ENCODE peak calls at places on chromosomes 3 and 15, in six cellular contexts. R is tibial artery, E is AG10803, Y is ovary, I is OCI-LY7, J is prostate gland. N is an unnamed sample.

GRCh38 chr15:59060348-59060747 is 44.6 kb upstream of the CCNB2 start:
- DNase-seq in J (no peak), E (no peak), Y (no peak), R (no peak), I (no peak), N (no peak)

GRCh38 chr3:22585504-22585903 is 617.6 kb upstream of the UBE2E2 start:
- DNase-seq in J (no peak), E (no peak), I (no peak), R (no peak), Y (no peak), N (no peak)

GRCh38 chr3:25910997-25911396 is 121.1 kb downstream of the OXSM start:
- DNase-seq in E (no peak), Y (no peak), J (no peak), R (no peak), I (peak; percentile 63), N (peak; percentile 21)

GRCh38 chr3:126654571-126655393 is at the start of gene TXNRD3:
- DNase-seq in Y (peak; percentile 89), J (peak; percentile 78), I (no peak), R (peak; percentile 71), E (peak; percentile 65), N (peak; percentile 89)

GRCh38 chr3:17065315-17065714 is 180.6 kb downstream of the PLCL2 start:
- DNase-seq in R (no peak), I (no peak), J (no peak), E (no peak), Y (no peak), N (no peak)

GRCh38 chr3:77601853-77602440 is 562.0 kb downstream of the ROBO2 start:
- DNase-seq in E (no peak), R (no peak), Y (no peak), J (no peak), I (no peak), N (no peak)

GRCh38 chr3:14650193-14650592 is 1.4 kb upstream of the CCDC174 start:
- DNase-seq in I (no peak), Y (no peak), E (no peak), J (no peak), R (no peak), N (no peak)

GRCh38 chr3:194046995-194047681 is 88.8 kb upstream of the HES1 start:
- DNase-seq in R (peak; percentile 41), J (peak; percentile 54), Y (no peak), E (peak; percentile 52), I (peak; percentile 77), N (peak; percentile 93)

GRCh38 chr3:187955076-187955952 is 198.6 kb upstream of the LPP start:
- DNase-seq in Y (peak; percentile 18), E (peak; percentile 77), I (no peak), R (peak; percentile 62), J (no peak), N (peak; percentile 41)

GRCh38 chr15:39183177-39183881 is 397.6 kb upstream of the THBS1 start:
- DNase-seq in Y (no peak), I (no peak), R (no peak), J (no peak), E (peak; percentile 28), N (no peak)

GRCh38 chr3:42658091-42658770 is 4.7 kb downstream of the ZBTB47 start:
- DNase-seq in I (no peak), R (no peak), J (no peak), Y (peak; percentile 31), E (no peak), N (no peak)
- H3K4me3 ChIP-seq in I (no peak overlapping the region), R (no peak overlapping the region), J (no peak overlapping the region), Y (no peak overlapping the region), E (no peak overlapping the region), N (no peak overlapping the region)

GRCh38 chr3:11775493-11775892 is 71.2 kb downstream of the TAMM41 start:
- DNase-seq in E (no peak), J (no peak), I (no peak), R (no peak), Y (no peak), N (no peak)

GRCh38 chr3:11770477-11771381 is 76.0 kb downstream of the TAMM41 start:
- DNase-seq in I (peak; percentile 8), R (peak; percentile 50), J (peak; percentile 97), Y (peak; percentile 38), E (peak; percentile 88), N (peak; percentile 96)

GRCh38 chr3:11776346-11776745 is 70.3 kb downstream of the TAMM41 start:
- DNase-seq in Y (no peak), E (no peak), J (no peak), I (no peak), R (no peak), N (no peak)

GRCh38 chr3:11778248-11778647 is 68.4 kb downstream of the TAMM41 start:
- DNase-seq in E (no peak), I (no peak), J (no peak), Y (no peak), R (no peak), N (no peak)

GRCh38 chr3:11774296-11774877 is 72.3 kb downstream of the TAMM41 start:
- DNase-seq in I (peak; percentile 7), J (peak; percentile 71), E (peak; percentile 60), Y (no peak), R (no peak), N (peak; percentile 62)
- TF ChIP-seq CTCF in I (peak; percentile 31), J (peak; percentile 45), E (peak; percentile 62), Y (no peak), R (no peak), N (peak; percentile 49)

GRCh38 chr3:140355481-140355880 is 322.4 kb upstream of the TRIM42 start:
- DNase-seq in Y (no peak), I (no peak), R (no peak), E (no peak), J (no peak), N (no peak)
- H3K4me3 ChIP-seq in Y (no peak overlapping the region), I (no peak overlapping the region), R (no peak overlapping the region), E (no peak overlapping the region), J (no peak overlapping the region), N (no peak overlapping the region)

DNA sequence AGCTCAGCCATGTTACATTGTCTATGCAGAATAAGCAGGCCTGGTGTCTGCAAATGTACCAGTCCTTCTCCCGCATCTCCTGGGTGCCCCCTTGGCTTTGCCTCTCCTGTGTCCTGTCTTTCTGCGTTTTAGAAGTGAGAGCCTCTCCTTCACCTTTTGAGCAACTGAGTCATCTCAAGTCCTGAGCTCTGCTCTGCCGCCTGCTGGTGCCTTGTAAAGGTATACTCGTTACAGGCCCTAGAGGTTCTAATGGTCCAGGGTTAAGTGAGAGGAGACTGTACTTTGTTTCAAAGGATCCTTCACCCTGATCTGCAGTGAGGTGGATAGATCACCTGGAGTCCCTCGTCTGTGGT is 12.6 kb downstream of the GHRL start:
- DNase-seq in Y (peak; percentile 5), R (no peak), E (no peak), J (no peak), I (peak; percentile 35), N (no peak)
- TF ChIP-seq CTCF in Y (no peak), R (no peak), E (no peak), J (no peak), I (peak; percentile 72), N (no peak)

GRCh38 chr3:186785517-186786018 is 2.2 kb downstream of the EIF4A2 start:
- DNase-seq in J (no peak), R (no peak), Y (no peak), I (no peak), E (no peak), N (no peak)

GRCh38 chr3:186786810-186787375 is 3.5 kb downstream of the EIF4A2 start:
- DNase-seq in R (no peak), J (no peak), Y (no peak), I (peak; percentile 5), E (no peak), N (no peak)

GRCh38 chr3:186789554-186790260 is 6.3 kb downstream of the EIF4A2 start:
- DNase-seq in Y (no peak), E (no peak), J (no peak), I (peak; percentile 36), R (no peak), N (no peak)

GRCh38 chr3:186788482-186789370 is 5.3 kb downstream of the EIF4A2 start:
- DNase-seq in I (no peak), J (no peak), Y (no peak), E (no peak), R (no peak), N (no peak)

GRCh38 chr3:186787642-186788481 is 4.5 kb downstream of the EIF4A2 start:
- DNase-seq in I (peak; percentile 7), R (no peak), J (no peak), E (no peak), Y (no peak), N (no peak)
- H3K4me3 ChIP-seq in I (peak overlapping the region; percentile 98), R (no peak overlapping the region), J (peak overlapping the region; percentile 3), E (peak overlapping the region; percentile 15), Y (no peak overlapping the region), N (no peak overlapping the region)

N was measured in body of pancreas.